ENCODE peak calls at places on chromosomes 5 and 9, in eight cellular contexts. F is endodermal cell, S is heart left ventricle, N is spleen, B is left lung, I is lung, L is heart right ventricle, G is sigmoid colon. E is an unnamed sample.

GRCh38 chr5:171946382-171946781 is 60.1 kb downstream of the FBXW11 start:
- DNase-seq in F (no peak), S (no peak), N (no peak), B (no peak), I (no peak), L (no peak), G (no peak), E (no peak)

GRCh38 chr9:22508790-22509189 is 62.2 kb downstream of the DMRTA1 start:
- DNase-seq in F (no peak), S (no peak), N (no peak), B (no peak), I (no peak), L (no peak), G (no peak), E (no peak)

GRCh38 chr5:80600943-80601693 is 31.0 kb upstream of the ANKRD34B start:
- DNase-seq in F (no peak), S (no peak), N (no peak), B (no peak), I (no peak), L (no peak), G (no peak), E (no peak)

GRCh38 chr5:170338933-170339779 is 41.6 kb upstream of the LCP2 start:
- DNase-seq in F (peak), S (no peak), N (peak), B (no peak), I (no peak), L (no peak), G (peak), E (no peak)

GRCh38 chr9:134496413-134497282 is 145.0 kb upstream of the COL5A1 start:
- DNase-seq in F (no peak), S (no peak), N (peak), B (no peak), I (no peak), L (no peak), G (no peak), E (peak)

GRCh38 chr5:87499478-87500410 is 87.0 kb upstream of the CCNH start:
- DNase-seq in F (peak), S (no peak), N (peak), B (no peak), I (no peak), L (peak), G (no peak), E (no peak)

GRCh38 chr9:4417578-4418325 is 72.5 kb upstream of the SLC1A1 start:
- DNase-seq in F (no peak), S (no peak), N (no peak), B (no peak), I (no peak), L (no peak), G (no peak), E (no peak)

GRCh38 chr5:36656556-36656955 is 50.1 kb downstream of the SLC1A3 start:
- DNase-seq in F (no peak), S (no peak), N (no peak), B (no peak), I (no peak), L (no peak), G (no peak), E (no peak)

GRCh38 chr9:94135222-94135621 is 51.0 kb downstream of the PTPDC1 start:
- DNase-seq in F (no peak), S (peak), N (no peak), B (no peak), I (no peak), L (no peak), G (peak), E (peak)

GRCh38 chr9:76425677-76426453 is 31.6 kb upstream of the RFK start:
- DNase-seq in F (no peak), S (no peak), N (no peak), B (no peak), I (no peak), L (no peak), G (no peak), E (no peak)

GRCh38 chr5:55534436-55535198 is at the start of gene PLPP1:
- DNase-seq in F (peak), S (peak), N (peak), B (peak), I (peak), L (peak), G (peak), E (peak)

GRCh38 chr5:76801803-76802195 is 17.0 kb upstream of the F2RL1 start:
- DNase-seq in F (no peak), S (no peak), N (no peak), B (no peak), I (no peak), L (no peak), G (no peak), E (no peak)

GRCh38 chr5:63961598-63962161 is 565 bp downstream of the HTR1A start:
- DNase-seq in F (peak), S (no peak), N (peak), B (no peak), I (no peak), L (no peak), G (no peak), E (no peak)

GRCh38 chr5:20105915-20106314 is 117.9 kb upstream of the CDH18 start:
- DNase-seq in F (no peak), S (no peak), N (no peak), B (no peak), I (no peak), L (no peak), G (no peak), E (no peak)

GRCh38 chr5:107516452-107517184 is 154.1 kb downstream of the EFNA5 start:
- DNase-seq in F (no peak), S (no peak), N (no peak), B (no peak), I (no peak), L (no peak), G (no peak), E (no peak)

GRCh38 chr5:39437469-39437868 is 12.7 kb upstream of the DAB2 start:
- DNase-seq in F (no peak), S (no peak), N (no peak), B (no peak), I (no peak), L (no peak), G (no peak), E (no peak)

GRCh38 chr5:148385094-148385493 is 1.3 kb downstream of the FBXO38 start:
- DNase-seq in F (no peak), S (no peak), N (no peak), B (no peak), I (no peak), L (no peak), G (no peak), E (no peak)

GRCh38 chr9:123562844-123563346 is 206.9 kb downstream of the CRB2 start:
- DNase-seq in F (no peak), S (no peak), N (peak), B (peak), I (no peak), L (no peak), G (peak), E (peak)

GRCh38 chr5:113212244-113212920 is 222.4 kb downstream of the TSSK1B start:
- DNase-seq in F (peak), S (peak), N (no peak), B (no peak), I (no peak), L (peak), G (no peak), E (no peak)

GRCh38 chr5:135240781-135241360 is 158.2 kb downstream of the MACROH2A1 start:
- DNase-seq in F (no peak), S (no peak), N (peak), B (no peak), I (no peak), L (no peak), G (peak), E (no peak)

GRCh38 chr5:96121362-96121761 is 159.7 kb upstream of the ELL2 start:
- DNase-seq in F (no peak), S (no peak), N (no peak), B (no peak), I (no peak), L (no peak), G (no peak), E (no peak)
- TF ChIP-seq CTCF in F (no peak), S (no peak), N (no peak), B (no peak), I (no peak), L (no peak), G (no peak), E (no peak)

DNA sequence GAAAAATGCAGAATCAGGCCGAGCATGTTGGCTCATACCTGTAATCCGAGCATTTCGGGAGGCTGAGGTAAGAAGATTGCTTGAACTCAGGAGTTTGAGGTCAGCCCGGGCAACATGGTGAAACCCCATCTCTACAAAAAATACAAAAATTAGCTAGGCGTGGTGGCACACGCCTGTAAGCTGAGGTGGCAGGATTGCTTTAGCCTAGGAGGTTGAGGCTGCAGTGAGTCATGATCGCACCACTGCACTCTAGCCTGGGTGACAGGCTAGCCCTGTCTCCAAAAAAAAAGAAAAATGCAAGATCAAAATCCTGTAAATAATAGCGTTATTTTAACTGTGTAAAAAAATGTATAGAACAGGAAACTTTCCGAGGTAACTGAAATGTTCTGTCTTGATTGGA is 39.4 kb downstream of the RNF44 start:
- DNase-seq in F (no peak), S (no peak), N (no peak), B (no peak), I (no peak), L (no peak), G (no peak), E (no peak)
- H3K27ac ChIP-seq in F (no peak), S (no peak), N (no peak), B (no peak), I (no peak), L (no peak), G (no peak), E (no peak)

DNA sequence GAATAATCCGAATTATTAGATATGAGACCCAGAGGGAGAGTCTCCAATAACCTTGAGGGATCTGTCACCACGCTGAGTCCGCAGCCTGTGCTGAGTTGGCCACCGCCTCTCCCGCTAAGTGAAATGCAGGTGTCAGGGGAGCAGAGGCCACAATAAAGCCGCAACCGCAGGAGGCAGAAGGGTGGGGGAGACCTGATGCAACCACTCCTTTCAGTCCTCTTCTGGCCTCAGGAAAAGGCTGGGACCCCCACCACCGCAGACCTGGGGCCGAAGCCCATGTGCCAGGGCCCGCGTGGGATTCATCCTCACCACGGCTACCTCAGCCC is 562 bp downstream of the MAP1B start:
- DNase-seq in F (peak), S (peak), N (no peak), B (no peak), I (no peak), L (no peak), G (no peak), E (no peak)
- H3K4me3 ChIP-seq in F (peak), S (peak), N (peak), B (peak), I (peak), L (peak), G (peak), E (peak)

DNA sequence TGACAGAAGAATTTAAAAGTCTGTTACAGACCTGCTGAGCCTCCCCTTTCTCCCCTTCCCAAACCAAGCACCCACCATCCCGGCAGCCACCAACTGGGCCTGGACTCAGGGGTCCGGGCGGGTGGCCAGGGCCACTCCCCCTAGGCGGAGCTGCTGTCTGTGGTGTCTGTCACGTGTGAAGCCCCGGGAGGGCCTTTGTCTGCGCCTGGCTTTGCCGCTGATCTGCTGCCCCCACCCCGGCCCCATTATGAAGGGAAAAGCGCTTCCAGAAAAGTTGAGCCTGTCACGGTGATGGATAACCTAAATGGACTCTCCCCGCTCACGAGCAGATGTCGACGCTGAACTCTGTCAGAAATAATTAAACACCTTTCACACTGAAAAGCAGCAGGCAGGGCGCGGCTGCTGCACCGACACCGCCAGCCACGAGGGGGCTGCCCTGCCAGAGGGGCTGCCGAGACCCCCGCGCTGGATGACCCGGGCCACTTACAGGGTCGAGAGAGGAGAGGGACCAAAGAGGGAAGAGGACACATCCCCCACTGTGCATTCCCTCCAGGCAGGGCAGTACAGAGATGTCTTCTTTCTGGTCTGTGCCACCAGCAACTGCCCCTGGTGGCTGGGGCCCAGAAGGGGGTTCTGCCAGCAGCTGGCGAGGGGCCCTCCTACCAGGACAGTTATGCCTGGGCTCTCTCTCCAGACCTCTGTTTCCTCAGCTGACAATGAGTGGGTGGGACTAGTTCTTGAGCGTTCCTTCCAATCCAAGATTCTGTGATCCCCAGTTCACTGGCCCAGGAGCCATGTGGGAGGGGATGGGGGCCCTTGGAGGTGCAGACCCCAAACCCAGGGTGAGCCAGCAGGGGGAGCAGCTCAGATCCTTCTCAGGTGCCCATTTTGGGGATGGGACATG is 36.0 kb upstream of the BARHL1 start:
- DNase-seq in F (peak), S (peak), N (no peak), B (no peak), I (no peak), L (peak), G (peak), E (no peak)
- TF ChIP-seq CTCF in F (peak), S (no peak), N (no peak), B (no peak), I (no peak), L (peak), G (peak), E (peak)

GRCh38 chr5:178350361-178351220 is 118.0 kb upstream of the PHYKPL start:
- DNase-seq in F (no peak), S (no peak), N (peak), B (peak), I (no peak), L (no peak), G (no peak), E (no peak)
- H3K27ac ChIP-seq in F (no peak), S (no peak), N (no peak), B (no peak), I (no peak), L (no peak), G (no peak), E (no peak)

DNA sequence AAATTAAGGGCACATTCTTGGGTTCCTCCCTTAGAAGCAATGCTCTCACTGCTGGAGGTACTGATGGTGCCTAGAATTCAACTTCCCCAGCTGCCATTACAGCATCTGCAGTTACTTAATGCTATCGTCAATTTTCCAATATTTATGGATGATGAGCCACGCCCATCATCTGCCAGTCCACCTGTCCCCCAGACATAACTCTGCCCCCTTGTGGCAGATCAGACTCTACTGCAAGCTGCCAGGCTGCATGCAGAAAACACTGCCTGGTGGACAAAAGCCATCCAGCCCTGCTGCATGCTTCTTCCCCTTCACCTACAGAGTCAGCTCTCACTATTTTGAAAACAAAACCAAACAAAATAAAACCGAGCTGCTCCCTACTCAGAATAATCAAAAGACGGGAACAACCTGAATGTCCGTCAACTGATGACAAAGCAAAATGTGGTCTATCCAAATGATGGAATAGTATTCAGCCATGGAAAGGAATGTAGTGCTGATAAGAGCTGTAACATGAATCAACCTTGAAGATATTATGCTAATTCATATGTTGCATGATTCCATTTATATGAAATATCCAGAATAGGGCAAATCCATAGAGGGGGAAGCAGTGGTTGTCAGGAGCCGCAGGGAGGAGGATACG is 66.4 kb downstream of the RETREG1 start:
- DNase-seq in F (peak), S (peak), N (no peak), B (no peak), I (no peak), L (no peak), G (no peak), E (no peak)
- H3K4me3 ChIP-seq in F (no peak), S (no peak), N (no peak), B (no peak), I (no peak), L (no peak), G (no peak), E (no peak)

GRCh38 chr5:73176250-73176649 is 3.3 kb downstream of the TMEM174 start:
- DNase-seq in F (no peak), S (no peak), N (no peak), B (no peak), I (no peak), L (no peak), G (no peak), E (no peak)

GRCh38 chr5:73172893-73173292 is at the start of gene TMEM174:
- DNase-seq in F (no peak), S (no peak), N (no peak), B (no peak), I (no peak), L (no peak), G (no peak), E (no peak)

GRCh38 chr5:73174100-73174815 is 1.3 kb downstream of the TMEM174 start:
- DNase-seq in F (no peak), S (no peak), N (no peak), B (no peak), I (no peak), L (no peak), G (no peak), E (no peak)

GRCh38 chr5:73171495-73171894 is 1.5 kb upstream of the TMEM174 start:
- DNase-seq in F (no peak), S (no peak), N (no peak), B (no peak), I (no peak), L (no peak), G (no peak), E (no peak)

GRCh38 chr5:73170522-73170921 is 2.5 kb upstream of the TMEM174 start:
- DNase-seq in F (peak), S (no peak), N (no peak), B (no peak), I (no peak), L (no peak), G (no peak), E (no peak)
- TF ChIP-seq CTCF in F (peak), S (peak), N (peak), B (peak), I (no peak), L (peak), G (no peak), E (peak)

GRCh38 chr9:114896344-114896743 is 34.0 kb downstream of the TNFSF8 start:
- DNase-seq in F (no peak), S (no peak), N (no peak), B (no peak), I (no peak), L (no peak), G (no peak), E (no peak)

GRCh38 chr9:114894206-114894605 is 36.2 kb downstream of the TNFSF8 start:
- DNase-seq in F (no peak), S (no peak), N (no peak), B (no peak), I (no peak), L (no peak), G (no peak), E (no peak)

GRCh38 chr9:114893622-114894021 is 36.8 kb downstream of the TNFSF8 start:
- DNase-seq in F (no peak), S (no peak), N (no peak), B (no peak), I (no peak), L (no peak), G (no peak), E (no peak)

GRCh38 chr9:114894801-114895433 is 35.5 kb downstream of the TNFSF8 start:
- DNase-seq in F (peak), S (no peak), N (no peak), B (no peak), I (no peak), L (no peak), G (no peak), E (peak)

DNA sequence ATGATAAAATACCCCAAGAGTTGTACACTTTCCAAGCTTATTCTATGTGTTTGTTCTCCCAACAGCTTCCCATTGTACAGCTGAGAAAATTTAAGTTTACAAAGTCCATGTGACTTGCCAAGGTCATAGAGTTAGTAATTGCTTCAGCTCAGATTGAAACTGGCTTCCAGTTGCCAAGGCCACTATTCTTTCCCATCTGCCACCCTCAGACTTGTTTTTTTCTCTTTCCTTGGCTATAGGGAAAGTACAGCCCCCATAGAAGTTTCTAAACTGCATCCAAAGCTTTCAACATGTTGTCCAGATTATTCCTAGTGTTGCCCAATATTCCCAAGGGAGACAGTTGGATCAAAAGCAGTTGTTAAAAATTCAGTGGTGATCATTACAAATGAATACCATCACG is 34.8 kb downstream of the TNFSF8 start:
- DNase-seq in F (no peak), S (no peak), N (no peak), B (no peak), I (no peak), L (no peak), G (no peak), E (no peak)
- H3K27ac ChIP-seq in F (no peak), S (peak), N (peak), B (peak), I (no peak), L (no peak), G (peak), E (peak)

GRCh38 chr9:19934301-19934868 is 145.5 kb upstream of the SLC24A2 start:
- DNase-seq in F (peak), S (peak), N (no peak), B (no peak), I (no peak), L (peak), G (no peak), E (no peak)
- H3K4me3 ChIP-seq in F (no peak), S (peak), N (peak), B (peak), I (peak), L (peak), G (peak), E (peak)